ENCODE peak calls at places on chromosomes 7 and 10, in five cellular contexts. D is ovary; I is NAMALWA; U is ELF-1; O is CD8-positive, alpha-beta T cell. A is an unnamed sample.
A peak's percentile ranks its signal among the peaks of the same experiment; 100 is the strongest.

GRCh38 chr7:131557521-131558385 is 1.3 kb upstream of the PODXL start:
- DNase-seq in O (no peak), I (no peak), U (peak; percentile 88), D (peak; percentile 54), A (no peak)

GRCh38 chr10:104240078-104240477 is 7.9 kb upstream of the CFAP43 start:
- DNase-seq in O (no peak), U (no peak), D (no peak), I (no peak), A (no peak)

GRCh38 chr7:130719550-130719949 is 14.5 kb downstream of the KLF14 start:
- DNase-seq in I (no peak), D (no peak), O (no peak), U (no peak), A (no peak)

GRCh38 chr10:96651998-96652431 is 65.2 kb upstream of the TM9SF3 start:
- DNase-seq in I (peak; percentile 80), U (no peak), O (peak; percentile 42), D (no peak), A (no peak)

GRCh38 chr7:76294344-76295024 is 8.0 kb upstream of the HSPB1 start:
- DNase-seq in O (no peak), I (no peak), D (peak; percentile 97), U (peak; percentile 94), A (peak; percentile 93)

GRCh38 chr10:4006848-4007247 is 221.8 kb upstream of the KLF6 start:
- DNase-seq in I (no peak), O (no peak), U (no peak), D (no peak), A (no peak)

GRCh38 chr7:34087892-34088891 is 182.9 kb downstream of the BMPER start:
- DNase-seq in I (peak; percentile 35), U (peak; percentile 73), O (no peak), D (no peak), A (no peak)

GRCh38 chr10:63773106-63773505 is 251.9 kb downstream of the REEP3 start:
- DNase-seq in O (no peak), U (no peak), D (no peak), I (no peak), A (no peak)

GRCh38 chr7:47145326-47145725 is 436.6 kb downstream of the TNS3 start:
- DNase-seq in O (no peak), I (no peak), D (no peak), U (no peak), A (no peak)

GRCh38 chr7:21967500-21968099 is 21.9 kb upstream of the CDCA7L start:
- DNase-seq in U (no peak), I (peak; percentile 58), O (peak; percentile 21), D (no peak), A (no peak)